ENCODE peak calls at places on chromosomes 16 and 17, in eight cellular contexts. One of them, this sample, is unnamed.

GRCh38 chr17:50181601-50182345 is 16.0 kb downstream of the SGCA start:
- DNase-seq in GM12891: no peak
- DNase-seq in G401: no peak
- DNase-seq in activated CD4-positive, alpha-beta T cell treated with anti-CD3 and anti-CD28 coated beads, Interleukin-2, amount 10 ng/mL, durations not matched to agents 7 days and 5 days: no peak
- DNase-seq in activated effector memory CD4-positive, alpha-beta T cell treated with Interleukin-2 at 50 U/mL for 16 hours: no peak
- DNase-seq in COR-L47: no peak
- DNase-seq in hepatic stellate cell: no peak
- DNase-seq in T-helper 9 cell: no peak
- DNase-seq in this sample: no peak

GRCh38 chr17:17107891-17108680 is 65.8 kb downstream of the MPRIP start:
- DNase-seq in GM12891: no peak
- DNase-seq in G401: no peak
- DNase-seq in activated CD4-positive, alpha-beta T cell treated with anti-CD3 and anti-CD28 coated beads, Interleukin-2, amount 10 ng/mL, durations not matched to agents 7 days and 5 days: no peak
- DNase-seq in activated effector memory CD4-positive, alpha-beta T cell treated with Interleukin-2 at 50 U/mL for 16 hours: no peak
- DNase-seq in COR-L47: no peak
- DNase-seq in hepatic stellate cell: no peak
- DNase-seq in T-helper 9 cell: no peak
- DNase-seq in this sample: no peak

GRCh38 chr17:77466140-77466539 is 325.4 kb downstream of the SEC14L1 start:
- DNase-seq in GM12891: no peak
- DNase-seq in G401: no peak
- DNase-seq in activated CD4-positive, alpha-beta T cell treated with anti-CD3 and anti-CD28 coated beads, Interleukin-2, amount 10 ng/mL, durations not matched to agents 7 days and 5 days: no peak
- DNase-seq in activated effector memory CD4-positive, alpha-beta T cell treated with Interleukin-2 at 50 U/mL for 16 hours: no peak
- DNase-seq in COR-L47: no peak
- DNase-seq in hepatic stellate cell: no peak
- DNase-seq in T-helper 9 cell: no peak
- DNase-seq in this sample: peak; percentile 43

GRCh38 chr16:67210069-67210937 is 11.4 kb downstream of the ELMO3 start:
- DNase-seq in GM12891: no peak
- DNase-seq in G401: no peak
- DNase-seq in activated CD4-positive, alpha-beta T cell treated with anti-CD3 and anti-CD28 coated beads, Interleukin-2, amount 10 ng/mL, durations not matched to agents 7 days and 5 days: no peak
- DNase-seq in activated effector memory CD4-positive, alpha-beta T cell treated with Interleukin-2 at 50 U/mL for 16 hours: no peak
- DNase-seq in COR-L47: no peak
- DNase-seq in hepatic stellate cell: no peak
- DNase-seq in T-helper 9 cell: no peak
- DNase-seq in this sample: no peak

GRCh38 chr17:82297280-82297803 is 20.1 kb downstream of the CD7 start:
- DNase-seq in GM12891: no peak
- DNase-seq in G401: peak; percentile 84
- DNase-seq in activated CD4-positive, alpha-beta T cell treated with anti-CD3 and anti-CD28 coated beads, Interleukin-2, amount 10 ng/mL, durations not matched to agents 7 days and 5 days: peak; percentile 85
- DNase-seq in activated effector memory CD4-positive, alpha-beta T cell treated with Interleukin-2 at 50 U/mL for 16 hours: peak; percentile 68
- DNase-seq in COR-L47: peak; percentile 59
- DNase-seq in hepatic stellate cell: no peak
- DNase-seq in T-helper 9 cell: peak; percentile 80
- DNase-seq in this sample: peak; percentile 92

GRCh38 chr17:72682597-72682996 is 409.9 kb downstream of the SLC39A11 start:
- DNase-seq in GM12891: no peak
- DNase-seq in G401: no peak
- DNase-seq in activated CD4-positive, alpha-beta T cell treated with anti-CD3 and anti-CD28 coated beads, Interleukin-2, amount 10 ng/mL, durations not matched to agents 7 days and 5 days: no peak
- DNase-seq in activated effector memory CD4-positive, alpha-beta T cell treated with Interleukin-2 at 50 U/mL for 16 hours: no peak
- DNase-seq in COR-L47: no peak
- DNase-seq in hepatic stellate cell: peak; percentile 41
- DNase-seq in T-helper 9 cell: no peak
- DNase-seq in this sample: no peak

GRCh38 chr16:88834670-88835069 is 22.1 kb downstream of the GALNS start:
- DNase-seq in GM12891: no peak
- DNase-seq in G401: no peak
- DNase-seq in activated CD4-positive, alpha-beta T cell treated with anti-CD3 and anti-CD28 coated beads, Interleukin-2, amount 10 ng/mL, durations not matched to agents 7 days and 5 days: no peak
- DNase-seq in activated effector memory CD4-positive, alpha-beta T cell treated with Interleukin-2 at 50 U/mL for 16 hours: no peak
- DNase-seq in COR-L47: no peak
- DNase-seq in hepatic stellate cell: no peak
- DNase-seq in T-helper 9 cell: no peak
- DNase-seq in this sample: no peak

GRCh38 chr16:51544850-51545467 is 393.9 kb upstream of the SALL1 start:
- DNase-seq in GM12891: no peak
- DNase-seq in G401: no peak
- DNase-seq in activated CD4-positive, alpha-beta T cell treated with anti-CD3 and anti-CD28 coated beads, Interleukin-2, amount 10 ng/mL, durations not matched to agents 7 days and 5 days: no peak
- DNase-seq in activated effector memory CD4-positive, alpha-beta T cell treated with Interleukin-2 at 50 U/mL for 16 hours: no peak
- DNase-seq in COR-L47: no peak
- DNase-seq in hepatic stellate cell: no peak
- DNase-seq in T-helper 9 cell: no peak
- DNase-seq in this sample: no peak

GRCh38 chr16:11857161-11857560 is 5.8 kb upstream of the RSL1D1 start:
- DNase-seq in GM12891: no peak
- DNase-seq in G401: no peak
- DNase-seq in activated CD4-positive, alpha-beta T cell treated with anti-CD3 and anti-CD28 coated beads, Interleukin-2, amount 10 ng/mL, durations not matched to agents 7 days and 5 days: no peak
- DNase-seq in activated effector memory CD4-positive, alpha-beta T cell treated with Interleukin-2 at 50 U/mL for 16 hours: no peak
- DNase-seq in COR-L47: no peak
- DNase-seq in hepatic stellate cell: no peak
- DNase-seq in T-helper 9 cell: no peak
- DNase-seq in this sample: no peak

GRCh38 chr16:64094170-64094960 is 1027.5 kb downstream of the CDH11 start:
- DNase-seq in GM12891: no peak
- DNase-seq in G401: peak; percentile 92
- DNase-seq in activated CD4-positive, alpha-beta T cell treated with anti-CD3 and anti-CD28 coated beads, Interleukin-2, amount 10 ng/mL, durations not matched to agents 7 days and 5 days: no peak
- DNase-seq in activated effector memory CD4-positive, alpha-beta T cell treated with Interleukin-2 at 50 U/mL for 16 hours: no peak
- DNase-seq in COR-L47: no peak
- DNase-seq in hepatic stellate cell: peak; percentile 14
- DNase-seq in T-helper 9 cell: no peak
- DNase-seq in this sample: no peak

GRCh38 chr17:62892069-62892675 is 73.9 kb upstream of the TANC2 start:
- DNase-seq in GM12891: no peak
- DNase-seq in G401: no peak
- DNase-seq in activated CD4-positive, alpha-beta T cell treated with anti-CD3 and anti-CD28 coated beads, Interleukin-2, amount 10 ng/mL, durations not matched to agents 7 days and 5 days: no peak
- DNase-seq in activated effector memory CD4-positive, alpha-beta T cell treated with Interleukin-2 at 50 U/mL for 16 hours: no peak
- DNase-seq in COR-L47: no peak
- DNase-seq in hepatic stellate cell: no peak
- DNase-seq in T-helper 9 cell: no peak
- DNase-seq in this sample: no peak

GRCh38 chr17:951388-952132 is 28.0 kb downstream of the NXN start:
- DNase-seq in GM12891: no peak
- DNase-seq in G401: peak; percentile 32
- DNase-seq in activated CD4-positive, alpha-beta T cell treated with anti-CD3 and anti-CD28 coated beads, Interleukin-2, amount 10 ng/mL, durations not matched to agents 7 days and 5 days: no peak
- DNase-seq in activated effector memory CD4-positive, alpha-beta T cell treated with Interleukin-2 at 50 U/mL for 16 hours: no peak
- DNase-seq in COR-L47: no peak
- DNase-seq in hepatic stellate cell: peak; percentile 93
- DNase-seq in T-helper 9 cell: no peak
- DNase-seq in this sample: no peak

GRCh38 chr17:10021239-10021638 is 116.2 kb upstream of the RCVRN start:
- DNase-seq in GM12891: no peak
- DNase-seq in G401: no peak
- DNase-seq in activated CD4-positive, alpha-beta T cell treated with anti-CD3 and anti-CD28 coated beads, Interleukin-2, amount 10 ng/mL, durations not matched to agents 7 days and 5 days: no peak
- DNase-seq in activated effector memory CD4-positive, alpha-beta T cell treated with Interleukin-2 at 50 U/mL for 16 hours: no peak
- DNase-seq in COR-L47: no peak
- DNase-seq in hepatic stellate cell: no peak
- DNase-seq in T-helper 9 cell: no peak
- DNase-seq in this sample: peak; percentile 79

GRCh38 chr17:36722121-36722902 is 120.9 kb downstream of the MRM1 start:
- DNase-seq in GM12891: peak; percentile 90
- DNase-seq in G401: peak; percentile 65
- DNase-seq in activated CD4-positive, alpha-beta T cell treated with anti-CD3 and anti-CD28 coated beads, Interleukin-2, amount 10 ng/mL, durations not matched to agents 7 days and 5 days: peak; percentile 82
- DNase-seq in activated effector memory CD4-positive, alpha-beta T cell treated with Interleukin-2 at 50 U/mL for 16 hours: peak; percentile 79
- DNase-seq in COR-L47: peak; percentile 84
- DNase-seq in hepatic stellate cell: no peak
- DNase-seq in T-helper 9 cell: peak; percentile 54
- DNase-seq in this sample: peak; percentile 74

GRCh38 chr16:49010396-49010795 is 271.2 kb downstream of the CBLN1 start:
- DNase-seq in GM12891: no peak
- DNase-seq in G401: no peak
- DNase-seq in activated CD4-positive, alpha-beta T cell treated with anti-CD3 and anti-CD28 coated beads, Interleukin-2, amount 10 ng/mL, durations not matched to agents 7 days and 5 days: no peak
- DNase-seq in activated effector memory CD4-positive, alpha-beta T cell treated with Interleukin-2 at 50 U/mL for 16 hours: no peak
- DNase-seq in COR-L47: no peak
- DNase-seq in hepatic stellate cell: no peak
- DNase-seq in T-helper 9 cell: no peak
- DNase-seq in this sample: no peak

GRCh38 chr16:66619036-66619435 is 14.5 kb downstream of the CMTM3 start:
- DNase-seq in GM12891: no peak
- DNase-seq in G401: no peak
- DNase-seq in activated CD4-positive, alpha-beta T cell treated with anti-CD3 and anti-CD28 coated beads, Interleukin-2, amount 10 ng/mL, durations not matched to agents 7 days and 5 days: no peak
- DNase-seq in activated effector memory CD4-positive, alpha-beta T cell treated with Interleukin-2 at 50 U/mL for 16 hours: no peak
- DNase-seq in COR-L47: no peak
- DNase-seq in hepatic stellate cell: peak; percentile 70
- DNase-seq in T-helper 9 cell: no peak
- DNase-seq in this sample: no peak

GRCh38 chr16:785563-786535 is 2.3 kb downstream of the RPUSD1 start:
- DNase-seq in GM12891: peak; percentile 81
- DNase-seq in G401: peak; percentile 44
- DNase-seq in activated CD4-positive, alpha-beta T cell treated with anti-CD3 and anti-CD28 coated beads, Interleukin-2, amount 10 ng/mL, durations not matched to agents 7 days and 5 days: peak; percentile 63
- DNase-seq in activated effector memory CD4-positive, alpha-beta T cell treated with Interleukin-2 at 50 U/mL for 16 hours: peak; percentile 56
- DNase-seq in COR-L47: peak; percentile 29
- DNase-seq in hepatic stellate cell: peak; percentile 79
- DNase-seq in T-helper 9 cell: peak; percentile 77
- DNase-seq in this sample: peak; percentile 87

GRCh38 chr16:28986492-28986891 is 1.6 kb downstream of the LAT start:
- DNase-seq in GM12891: no peak
- DNase-seq in G401: no peak
- DNase-seq in activated CD4-positive, alpha-beta T cell treated with anti-CD3 and anti-CD28 coated beads, Interleukin-2, amount 10 ng/mL, durations not matched to agents 7 days and 5 days: no peak
- DNase-seq in activated effector memory CD4-positive, alpha-beta T cell treated with Interleukin-2 at 50 U/mL for 16 hours: no peak
- DNase-seq in COR-L47: no peak
- DNase-seq in hepatic stellate cell: no peak
- DNase-seq in T-helper 9 cell: no peak
- DNase-seq in this sample: no peak

GRCh38 chr16:75252946-75253911 is 1.8 kb upstream of the BCAR1 start:
- DNase-seq in GM12891: no peak
- DNase-seq in G401: peak; percentile 60
- DNase-seq in activated CD4-positive, alpha-beta T cell treated with anti-CD3 and anti-CD28 coated beads, Interleukin-2, amount 10 ng/mL, durations not matched to agents 7 days and 5 days: no peak
- DNase-seq in activated effector memory CD4-positive, alpha-beta T cell treated with Interleukin-2 at 50 U/mL for 16 hours: no peak
- DNase-seq in COR-L47: no peak
- DNase-seq in hepatic stellate cell: peak; percentile 88
- DNase-seq in T-helper 9 cell: no peak
- DNase-seq in this sample: peak; percentile 46

GRCh38 chr17:79603771-79604170 is 7.1 kb downstream of the RBFOX3 start:
- DNase-seq in GM12891: no peak
- DNase-seq in G401: peak; percentile 63
- DNase-seq in activated CD4-positive, alpha-beta T cell treated with anti-CD3 and anti-CD28 coated beads, Interleukin-2, amount 10 ng/mL, durations not matched to agents 7 days and 5 days: no peak
- DNase-seq in activated effector memory CD4-positive, alpha-beta T cell treated with Interleukin-2 at 50 U/mL for 16 hours: no peak
- DNase-seq in COR-L47: no peak
- DNase-seq in hepatic stellate cell: no peak
- DNase-seq in T-helper 9 cell: no peak
- DNase-seq in this sample: no peak

GRCh38 chr16:12971216-12971615 is 69.8 kb downstream of the SHISA9 start:
- DNase-seq in GM12891: no peak
- DNase-seq in G401: peak; percentile 1
- DNase-seq in activated CD4-positive, alpha-beta T cell treated with anti-CD3 and anti-CD28 coated beads, Interleukin-2, amount 10 ng/mL, durations not matched to agents 7 days and 5 days: no peak
- DNase-seq in activated effector memory CD4-positive, alpha-beta T cell treated with Interleukin-2 at 50 U/mL for 16 hours: no peak
- DNase-seq in COR-L47: no peak
- DNase-seq in hepatic stellate cell: no peak
- DNase-seq in T-helper 9 cell: no peak
- DNase-seq in this sample: no peak

GRCh38 chr16:19338335-19338734 is 52.8 kb downstream of the CLEC19A start:
- DNase-seq in GM12891: no peak
- DNase-seq in G401: no peak
- DNase-seq in activated CD4-positive, alpha-beta T cell treated with anti-CD3 and anti-CD28 coated beads, Interleukin-2, amount 10 ng/mL, durations not matched to agents 7 days and 5 days: no peak
- DNase-seq in activated effector memory CD4-positive, alpha-beta T cell treated with Interleukin-2 at 50 U/mL for 16 hours: no peak
- DNase-seq in COR-L47: no peak
- DNase-seq in hepatic stellate cell: no peak
- DNase-seq in T-helper 9 cell: no peak
- DNase-seq in this sample: no peak

GRCh38 chr17:39507511-39507910 is 46.2 kb downstream of the CDK12 start:
- DNase-seq in GM12891: no peak
- DNase-seq in G401: no peak
- DNase-seq in activated CD4-positive, alpha-beta T cell treated with anti-CD3 and anti-CD28 coated beads, Interleukin-2, amount 10 ng/mL, durations not matched to agents 7 days and 5 days: no peak
- DNase-seq in activated effector memory CD4-positive, alpha-beta T cell treated with Interleukin-2 at 50 U/mL for 16 hours: no peak
- DNase-seq in COR-L47: no peak
- DNase-seq in hepatic stellate cell: no peak
- DNase-seq in T-helper 9 cell: no peak
- DNase-seq in this sample: no peak

GRCh38 chr17:57944796-57945362 is 10.3 kb downstream of the CUEDC1 start:
- DNase-seq in GM12891: no peak
- DNase-seq in G401: no peak
- DNase-seq in activated CD4-positive, alpha-beta T cell treated with anti-CD3 and anti-CD28 coated beads, Interleukin-2, amount 10 ng/mL, durations not matched to agents 7 days and 5 days: no peak
- DNase-seq in activated effector memory CD4-positive, alpha-beta T cell treated with Interleukin-2 at 50 U/mL for 16 hours: no peak
- DNase-seq in COR-L47: no peak
- DNase-seq in hepatic stellate cell: no peak
- DNase-seq in T-helper 9 cell: no peak
- DNase-seq in this sample: no peak

GRCh38 chr17:48144976-48145798 is 37.6 kb downstream of the SNX11 start:
- DNase-seq in GM12891: no peak
- DNase-seq in G401: no peak
- DNase-seq in activated CD4-positive, alpha-beta T cell treated with anti-CD3 and anti-CD28 coated beads, Interleukin-2, amount 10 ng/mL, durations not matched to agents 7 days and 5 days: no peak
- DNase-seq in activated effector memory CD4-positive, alpha-beta T cell treated with Interleukin-2 at 50 U/mL for 16 hours: no peak
- DNase-seq in COR-L47: no peak
- DNase-seq in hepatic stellate cell: no peak
- DNase-seq in T-helper 9 cell: no peak
- DNase-seq in this sample: no peak

GRCh38 chr17:38672788-38673713 is 1.7 kb downstream of the EPOP start:
- DNase-seq in GM12891: no peak
- DNase-seq in G401: no peak
- DNase-seq in activated CD4-positive, alpha-beta T cell treated with anti-CD3 and anti-CD28 coated beads, Interleukin-2, amount 10 ng/mL, durations not matched to agents 7 days and 5 days: no peak
- DNase-seq in activated effector memory CD4-positive, alpha-beta T cell treated with Interleukin-2 at 50 U/mL for 16 hours: no peak
- DNase-seq in COR-L47: no peak
- DNase-seq in hepatic stellate cell: no peak
- DNase-seq in T-helper 9 cell: no peak
- DNase-seq in this sample: no peak

GRCh38 chr16:23848958-23849357 is 13.2 kb downstream of the PRKCB start:
- DNase-seq in GM12891: no peak
- DNase-seq in G401: no peak
- DNase-seq in activated CD4-positive, alpha-beta T cell treated with anti-CD3 and anti-CD28 coated beads, Interleukin-2, amount 10 ng/mL, durations not matched to agents 7 days and 5 days: no peak
- DNase-seq in activated effector memory CD4-positive, alpha-beta T cell treated with Interleukin-2 at 50 U/mL for 16 hours: no peak
- DNase-seq in COR-L47: no peak
- DNase-seq in hepatic stellate cell: no peak
- DNase-seq in T-helper 9 cell: no peak
- DNase-seq in this sample: no peak

GRCh38 chr16:77998350-77999023 is 23.9 kb upstream of the CLEC3A start:
- DNase-seq in GM12891: no peak
- DNase-seq in G401: no peak
- DNase-seq in activated CD4-positive, alpha-beta T cell treated with anti-CD3 and anti-CD28 coated beads, Interleukin-2, amount 10 ng/mL, durations not matched to agents 7 days and 5 days: no peak
- DNase-seq in activated effector memory CD4-positive, alpha-beta T cell treated with Interleukin-2 at 50 U/mL for 16 hours: no peak
- DNase-seq in COR-L47: no peak
- DNase-seq in hepatic stellate cell: no peak
- DNase-seq in T-helper 9 cell: no peak
- DNase-seq in this sample: no peak

GRCh38 chr17:81701288-81702071 is 1.7 kb upstream of the MRPL12 start:
- DNase-seq in GM12891: no peak
- DNase-seq in G401: no peak
- DNase-seq in activated CD4-positive, alpha-beta T cell treated with anti-CD3 and anti-CD28 coated beads, Interleukin-2, amount 10 ng/mL, durations not matched to agents 7 days and 5 days: peak; percentile 32
- DNase-seq in activated effector memory CD4-positive, alpha-beta T cell treated with Interleukin-2 at 50 U/mL for 16 hours: no peak
- DNase-seq in COR-L47: no peak
- DNase-seq in hepatic stellate cell: no peak
- DNase-seq in T-helper 9 cell: no peak
- DNase-seq in this sample: no peak

GRCh38 chr16:88315543-88316105 is 67.1 kb upstream of the ZNF469 start:
- DNase-seq in GM12891: no peak
- DNase-seq in G401: no peak
- DNase-seq in activated CD4-positive, alpha-beta T cell treated with anti-CD3 and anti-CD28 coated beads, Interleukin-2, amount 10 ng/mL, durations not matched to agents 7 days and 5 days: no peak
- DNase-seq in activated effector memory CD4-positive, alpha-beta T cell treated with Interleukin-2 at 50 U/mL for 16 hours: no peak
- DNase-seq in COR-L47: no peak
- DNase-seq in hepatic stellate cell: peak; percentile 68
- DNase-seq in T-helper 9 cell: no peak
- DNase-seq in this sample: no peak

GRCh38 chr16:20906871-20907255 is 6.3 kb downstream of the LYRM1 start:
- DNase-seq in GM12891: no peak
- DNase-seq in G401: no peak
- DNase-seq in activated CD4-positive, alpha-beta T cell treated with anti-CD3 and anti-CD28 coated beads, Interleukin-2, amount 10 ng/mL, durations not matched to agents 7 days and 5 days: no peak
- DNase-seq in activated effector memory CD4-positive, alpha-beta T cell treated with Interleukin-2 at 50 U/mL for 16 hours: no peak
- DNase-seq in COR-L47: no peak
- DNase-seq in hepatic stellate cell: no peak
- DNase-seq in T-helper 9 cell: no peak
- DNase-seq in this sample: no peak

This sample was measured in lower lobe of right lung.